ENCODE peak calls at places on chromosomes 5 and 9, in five cellular contexts. I is Peyer's patch, U is PC-3, Q is pancreas, C is SK-N-SH. H is an unnamed sample.

GRCh38 chr5:3607541-3608147 is 12.0 kb downstream of the IRX1 start:
- DNase-seq in Q (no peak), C (no peak), U (no peak), I (no peak), H (no peak)

GRCh38 chr5:180583738-180584137 is 7.6 kb downstream of the SCGB3A1 start:
- DNase-seq in Q (no peak), U (no peak), I (no peak), C (no peak), H (no peak)

GRCh38 chr5:107812570-107813141 is 141.9 kb upstream of the EFNA5 start:
- DNase-seq in I (no peak), Q (no peak), U (peak), C (no peak), H (no peak)

GRCh38 chr5:62127098-62127736 is 178.8 kb upstream of the KIF2A start:
- DNase-seq in U (no peak), Q (no peak), I (no peak), C (no peak), H (peak)

GRCh38 chr5:97534166-97534565 is 351.1 kb upstream of the RIOK2 start:
- DNase-seq in I (no peak), U (peak), Q (no peak), C (peak), H (peak)

GRCh38 chr9:110446171-110446570 is 108.5 kb upstream of the TXNDC8 start:
- DNase-seq in U (no peak), I (no peak), C (no peak), Q (no peak), H (no peak)

GRCh38 chr5:134507495-134507894 is 18.0 kb upstream of the JADE2 start:
- DNase-seq in I (no peak), Q (no peak), C (no peak), U (no peak), H (no peak)

GRCh38 chr5:111743993-111744392 is 13.0 kb downstream of the NREP start:
- DNase-seq in C (no peak), I (no peak), U (no peak), Q (no peak), H (no peak)

GRCh38 chr5:41869150-41869738 is 981 bp downstream of the OXCT1 start:
- DNase-seq in U (peak), Q (peak), I (peak), C (peak), H (peak)

GRCh38 chr9:32431940-32432555 is 47.6 kb downstream of the ACO1 start:
- DNase-seq in C (peak), I (peak), Q (peak), U (peak), H (peak)

DNA sequence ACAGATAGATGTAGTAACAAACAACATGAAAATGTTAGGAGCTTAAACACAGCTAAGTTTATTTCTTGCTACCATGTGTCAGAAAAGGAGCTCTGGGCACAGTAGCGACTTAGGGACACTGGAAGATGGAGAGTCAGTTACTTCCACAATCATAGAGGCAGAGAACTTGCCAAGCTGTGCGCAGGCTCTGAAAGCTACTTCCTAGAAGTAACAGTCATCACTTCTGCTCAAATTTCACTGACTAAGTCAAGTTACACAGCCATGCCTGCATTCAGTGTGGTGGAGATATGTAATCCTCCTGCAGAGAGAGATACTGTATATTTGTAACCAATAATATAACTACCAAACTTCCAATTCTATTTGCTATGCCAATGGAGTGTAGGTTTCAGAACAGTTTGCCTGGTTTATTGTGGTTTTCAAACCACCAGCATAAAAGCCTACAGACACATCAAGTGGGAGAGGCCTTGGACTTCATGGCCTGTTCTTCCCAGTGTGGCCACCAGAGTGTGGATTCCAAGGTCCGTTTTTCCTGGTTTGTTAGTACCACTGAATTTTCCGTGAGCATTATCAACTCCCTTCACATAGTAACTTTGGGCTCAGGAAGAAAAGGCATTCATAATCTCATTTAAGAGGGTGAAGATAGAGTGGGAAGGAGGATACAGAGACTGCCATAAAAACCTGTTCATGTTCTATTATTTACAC is 268.1 kb downstream of the PJA2 start:
- DNase-seq in U (no peak), C (no peak), Q (no peak), I (no peak), H (peak)
- TF ChIP-seq CTCF in U (peak), C (no peak), Q (no peak), I (no peak), H (no peak)

GRCh38 chr5:68028131-68028727 is 187.3 kb upstream of the PIK3R1 start:
- DNase-seq in I (no peak), C (no peak), Q (no peak), U (no peak), H (no peak)
- H3K27ac ChIP-seq in I (no peak), C (peak), Q (no peak), U (no peak), H (no peak)

GRCh38 chr5:136308396-136308795 is 56.9 kb downstream of the TRPC7 start:
- DNase-seq in U (peak), C (peak), Q (no peak), I (no peak), H (peak)
- TF ChIP-seq CTCF in U (no peak), C (no peak), Q (no peak), I (no peak), H (peak)

GRCh38 chr9:114425126-114425525 is 37.3 kb upstream of the AKNA start:
- DNase-seq in U (no peak), Q (no peak), I (no peak), C (no peak), H (no peak)
- H3K27ac ChIP-seq in U (no peak), Q (no peak), I (no peak), C (no peak), H (no peak)

GRCh38 chr5:115948013-115948605 is 14.2 kb upstream of the LVRN start:
- DNase-seq in Q (no peak), U (no peak), I (no peak), C (no peak), H (no peak)
- TF ChIP-seq CTCF in Q (no peak), U (no peak), I (no peak), C (no peak), H (no peak)

DNA sequence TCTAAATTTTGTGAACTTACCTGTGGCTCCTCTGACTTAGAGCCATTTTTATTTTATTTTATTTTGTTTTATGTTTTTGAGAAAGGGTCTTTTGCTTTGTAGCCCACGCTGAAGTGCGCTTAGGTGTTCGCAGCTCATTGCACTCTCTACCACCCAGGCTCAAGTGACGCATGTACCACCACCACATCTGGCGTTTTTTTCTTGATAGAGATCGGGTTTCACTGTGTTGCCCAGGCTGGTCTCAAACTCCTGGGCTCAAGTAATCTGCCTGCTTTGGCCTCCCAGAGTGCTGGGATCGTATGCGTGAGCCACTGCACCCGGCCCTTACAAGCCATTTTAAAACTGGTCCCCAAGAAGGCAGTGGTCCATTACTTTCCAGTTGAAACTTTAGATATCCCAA is 18.5 kb downstream of the MATR3 start:
- DNase-seq in I (no peak), Q (no peak), C (no peak), U (no peak), H (no peak)
- H3K27ac ChIP-seq in I (no peak), Q (no peak), C (no peak), U (no peak), H (no peak)

DNA sequence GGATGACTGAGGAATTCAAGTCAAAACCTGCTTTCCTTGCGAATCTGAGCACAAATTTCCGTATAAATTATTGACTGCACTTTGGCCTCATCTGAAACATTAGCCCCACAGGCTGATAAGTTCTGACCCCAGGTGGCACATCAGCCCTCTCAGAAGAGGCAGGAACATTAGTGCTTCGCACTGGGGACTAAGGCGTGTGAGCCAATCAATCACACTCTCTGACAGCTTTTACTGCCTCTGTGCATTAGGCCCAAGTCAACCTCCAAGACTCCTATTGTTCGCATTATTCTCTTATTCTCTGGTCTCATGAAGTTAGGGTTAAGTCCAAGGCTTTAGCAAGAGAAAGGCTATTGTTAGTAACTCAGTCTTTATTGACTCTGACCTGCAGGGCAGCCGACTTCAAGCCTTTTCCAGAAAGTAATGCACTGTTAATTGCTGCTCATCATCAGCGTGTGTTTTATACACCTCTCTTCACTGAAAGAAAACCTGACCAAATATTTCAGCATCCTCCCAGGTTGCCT is 84.1 kb downstream of the ZNF608 start:
- DNase-seq in I (no peak), Q (no peak), C (no peak), U (no peak), H (peak)
- TF ChIP-seq CTCF in I (no peak), Q (no peak), C (no peak), U (no peak), H (no peak)

GRCh38 chr5:147441191-147441695 is 68.6 kb downstream of the DPYSL3 start:
- DNase-seq in U (no peak), C (no peak), Q (no peak), I (no peak), H (peak)

GRCh38 chr5:147434049-147434448 is 75.8 kb downstream of the DPYSL3 start:
- DNase-seq in C (no peak), I (no peak), Q (no peak), U (no peak), H (no peak)

GRCh38 chr5:147439253-147439652 is 70.6 kb downstream of the DPYSL3 start:
- DNase-seq in U (no peak), I (no peak), C (no peak), Q (no peak), H (no peak)

GRCh38 chr5:147436596-147436995 is 73.3 kb downstream of the DPYSL3 start:
- DNase-seq in U (no peak), C (no peak), I (no peak), Q (no peak), H (no peak)

DNA sequence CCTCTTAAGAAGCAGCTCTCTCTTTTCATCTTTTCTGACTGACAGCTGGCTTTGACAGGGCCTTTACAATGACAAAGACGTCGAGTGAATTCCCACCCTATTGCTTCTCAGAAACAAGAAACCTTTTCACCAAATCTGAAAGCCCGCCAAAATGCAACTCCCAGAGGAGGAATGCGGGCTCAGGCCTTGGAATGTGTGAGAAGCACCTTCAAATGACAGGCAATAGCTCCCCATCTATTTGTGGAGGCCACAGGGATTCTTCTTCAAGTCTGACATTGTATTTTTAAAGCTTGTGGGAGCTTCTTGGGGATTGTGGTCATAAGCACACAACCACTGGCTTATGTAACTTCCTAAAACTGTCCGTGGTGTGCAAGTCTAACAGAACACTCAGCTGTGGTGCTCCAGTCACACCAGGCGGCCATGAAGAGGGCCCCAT is 72.7 kb downstream of the DPYSL3 start:
- DNase-seq in I (no peak), U (no peak), Q (no peak), C (no peak), H (no peak)
- H3K27ac ChIP-seq in I (no peak), U (no peak), Q (no peak), C (no peak), H (no peak)